ENCODE peak calls at places on chromosomes 2 and 18, in four cellular contexts. O, P, L and V are unnamed samples.
A peak's percentile ranks its signal among the peaks of the same experiment; 100 is the strongest.

GRCh38 chr2:162103443-162104009 is 29.5 kb upstream of the DPP4 start:
- DNase-seq in O (no peak), P (no peak), L (no peak), V (no peak)

GRCh38 chr2:230225486-230225885 is at the start of gene SP140:
- DNase-seq in O (no peak), P (peak; percentile 65), L (peak; percentile 75), V (no peak)

GRCh38 chr2:199503148-199503547 is 45.4 kb upstream of the SATB2 start:
- DNase-seq in O (no peak), P (no peak), L (no peak), V (no peak)

GRCh38 chr2:95372216-95372829 is 30.2 kb upstream of the FAHD2A start:
- DNase-seq in O (no peak), P (no peak), L (peak; percentile 12), V (no peak)

GRCh38 chr2:169107645-169108044 is 38.3 kb downstream of the DHRS9 start:
- DNase-seq in O (no peak), P (no peak), L (no peak), V (no peak)

GRCh38 chr2:224029876-224030275 is 9.2 kb downstream of the SERPINE2 start:
- DNase-seq in O (no peak), P (no peak), L (no peak), V (no peak)

GRCh38 chr2:103153580-103153979 is 391.7 kb downstream of the TMEM182 start:
- DNase-seq in O (peak; percentile 23), P (no peak), L (no peak), V (no peak)

GRCh38 chr2:182826051-182826450 is 40.4 kb downstream of the FRZB start:
- DNase-seq in O (no peak), P (no peak), L (no peak), V (no peak)

GRCh38 chr2:110101280-110101844 is 14.3 kb downstream of the MALL start:
- DNase-seq in O (peak; percentile 100), P (no peak), L (peak; percentile 94), V (peak; percentile 99)

GRCh38 chr18:28062446-28062845 is 114.5 kb downstream of the CDH2 start:
- DNase-seq in O (peak; percentile 27), P (no peak), L (no peak), V (no peak)

GRCh38 chr2:162233197-162233596 is 10.0 kb downstream of the FAP start:
- DNase-seq in O (peak; percentile 81), P (no peak), L (no peak), V (peak; percentile 47)

GRCh38 chr2:139378373-139378772 is 598.2 kb upstream of the NXPH2 start:
- DNase-seq in O (no peak), P (no peak), L (no peak), V (no peak)

GRCh38 chr2:142033393-142033792 is 97.4 kb downstream of the LRP1B start:
- DNase-seq in O (peak; percentile 83), P (no peak), L (no peak), V (peak; percentile 1)

GRCh38 chr2:219433666-219434467 is 776 bp upstream of the SPEG start:
- DNase-seq in O (peak; percentile 47), P (no peak), L (no peak), V (peak; percentile 45)

GRCh38 chr18:49500136-49500921 is 13.3 kb upstream of the C18orf32 start:
- DNase-seq in O (no peak), P (no peak), L (no peak), V (no peak)

GRCh38 chr2:125516496-125517109 is 1139.4 kb upstream of the GYPC start:
- DNase-seq in O (no peak), P (no peak), L (no peak), V (peak; percentile 7)

GRCh38 chr18:58669731-58670379 is 1.4 kb upstream of the MALT1 start:
- DNase-seq in O (peak; percentile 89), P (no peak), L (no peak), V (peak; percentile 20)

GRCh38 chr2:118386636-118387302 is 298.5 kb downstream of the INSIG2 start:
- DNase-seq in O (peak; percentile 68), P (no peak), L (no peak), V (peak; percentile 72)

GRCh38 chr2:146323564-146323963 is 1521.3 kb upstream of the ACVR2A start:
- DNase-seq in O (peak; percentile 61), P (no peak), L (no peak), V (no peak)

GRCh38 chr2:146321175-146321574 is 1523.7 kb upstream of the ACVR2A start:
- DNase-seq in O (peak; percentile 51), P (no peak), L (no peak), V (peak; percentile 82)

GRCh38 chr2:146312899-146313298 is 1531.9 kb upstream of the ACVR2A start:
- DNase-seq in O (peak; percentile 6), P (no peak), L (no peak), V (peak; percentile 21)

DNA sequence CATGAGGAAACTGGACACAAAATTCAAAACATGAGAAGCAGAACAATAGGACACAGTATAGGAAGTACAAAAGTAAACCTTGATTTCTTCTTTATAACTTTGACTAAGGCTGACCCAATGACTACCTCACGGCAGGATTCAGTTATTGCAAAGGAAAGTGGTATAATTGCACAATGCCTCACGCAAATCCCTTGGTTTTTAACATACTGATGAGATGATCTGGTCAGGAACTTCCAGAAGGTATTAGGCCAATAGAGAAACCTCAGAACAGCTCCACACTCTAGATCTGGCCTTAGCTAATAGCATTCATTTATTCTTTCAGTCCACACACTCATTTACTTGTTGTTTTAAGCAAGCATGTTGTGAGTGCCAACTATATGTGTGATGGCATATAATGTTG is 1526.9 kb upstream of the ACVR2A start:
- DNase-seq in O (peak; percentile 64), P (no peak), L (no peak), V (peak; percentile 74)
- H3K27ac ChIP-seq in O (no peak overlapping the region), P (no peak overlapping the region), L (no peak overlapping the region), V (peak overlapping the region; percentile 16)

GRCh38 chr2:46632349-46632748 is 153.0 kb downstream of the TMEM247 start:
- DNase-seq in O (no peak), P (no peak), L (no peak), V (no peak)
- H3K27ac ChIP-seq in O (no peak overlapping the region), P (no peak overlapping the region), L (no peak overlapping the region), V (no peak overlapping the region)

DNA sequence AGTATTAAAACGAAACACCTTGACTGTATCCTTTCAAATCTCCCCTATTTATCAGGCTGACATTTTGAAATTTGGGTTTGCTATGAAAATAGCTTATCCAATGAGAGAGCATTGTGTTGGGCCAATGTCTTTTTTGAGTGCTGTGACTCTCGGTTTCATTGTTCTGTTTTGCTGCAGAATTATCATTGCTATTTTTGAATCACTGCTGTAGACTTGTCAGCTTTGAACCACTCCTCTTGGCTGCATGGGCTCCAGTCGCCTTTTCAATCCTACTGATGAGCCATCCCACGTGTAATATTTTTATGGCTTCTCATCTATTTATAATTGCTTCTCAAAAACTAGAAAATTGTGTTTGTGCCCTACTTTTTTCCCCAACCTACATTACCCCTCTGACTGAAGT is 322.8 kb downstream of the LNPK start:
- DNase-seq in O (no peak), P (no peak), L (no peak), V (no peak)
- H3K27ac ChIP-seq in O (no peak overlapping the region), P (no peak overlapping the region), L (no peak overlapping the region), V (no peak overlapping the region)

GRCh38 chr2:109005686-109006204 is 16.7 kb upstream of the EDAR start:
- DNase-seq in O (peak; percentile 46), P (no peak), L (no peak), V (no peak)
- H3K27ac ChIP-seq in O (no peak overlapping the region), P (no peak overlapping the region), L (no peak overlapping the region), V (no peak overlapping the region)

DNA sequence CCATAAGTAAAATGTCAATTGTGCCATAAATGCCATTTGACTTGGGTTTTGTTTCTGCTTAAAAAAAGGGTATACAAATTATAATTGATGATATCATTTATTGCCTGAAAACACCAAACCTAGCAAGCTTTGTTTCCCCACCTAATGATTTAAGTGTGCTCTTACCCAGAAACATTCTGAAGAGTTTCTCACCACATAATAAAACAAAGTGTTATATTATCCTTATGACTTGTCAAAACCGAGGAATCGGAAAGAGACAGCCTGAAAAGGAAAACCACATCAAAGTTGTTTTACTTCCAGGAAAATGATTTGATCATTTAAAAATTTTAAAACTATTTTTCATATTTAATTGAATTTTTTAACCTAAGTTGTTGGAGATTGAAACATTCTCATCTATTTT is 170.5 kb upstream of the SLC39A10 start:
- DNase-seq in O (peak; percentile 47), P (no peak), L (no peak), V (no peak)
- H3K27ac ChIP-seq in O (no peak overlapping the region), P (no peak overlapping the region), L (no peak overlapping the region), V (peak overlapping the region; percentile 89)

DNA sequence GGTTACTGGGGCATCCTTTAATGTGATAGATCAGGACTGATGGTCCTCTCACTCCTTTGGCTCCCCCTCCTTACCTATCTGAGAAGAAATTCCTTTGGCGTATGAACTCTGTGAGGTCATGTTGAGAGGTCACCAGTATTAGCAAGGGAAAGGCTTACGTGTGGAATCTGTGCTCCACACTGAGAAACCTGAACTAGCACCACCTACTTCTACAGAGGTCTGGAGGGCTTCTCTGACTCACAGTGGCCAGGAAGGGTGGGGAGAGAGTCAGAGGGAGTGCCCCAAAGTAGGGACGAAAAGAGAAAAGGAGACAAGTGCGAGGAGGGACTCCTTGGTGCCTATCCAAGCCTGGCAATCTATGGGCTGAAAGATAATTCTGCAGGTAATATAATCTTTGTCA is 348.6 kb downstream of the TNS1 start:
- DNase-seq in O (no peak), P (no peak), L (no peak), V (no peak)
- H3K27ac ChIP-seq in O (no peak overlapping the region), P (no peak overlapping the region), L (no peak overlapping the region), V (no peak overlapping the region)

GRCh38 chr2:128233790-128234395 is 84.8 kb downstream of the HS6ST1 start:
- DNase-seq in O (no peak), P (no peak), L (no peak), V (no peak)

GRCh38 chr2:128236491-128237035 is 82.1 kb downstream of the HS6ST1 start:
- DNase-seq in O (peak; percentile 97), P (no peak), L (no peak), V (peak; percentile 85)

GRCh38 chr2:128235581-128235980 is 83.1 kb downstream of the HS6ST1 start:
- DNase-seq in O (no peak), P (no peak), L (no peak), V (no peak)

GRCh38 chr2:128232965-128233789 is 85.5 kb downstream of the HS6ST1 start:
- DNase-seq in O (peak; percentile 40), P (peak; percentile 69), L (peak; percentile 91), V (peak; percentile 45)

GRCh38 chr2:128234613-128235012 is 84.1 kb downstream of the HS6ST1 start:
- DNase-seq in O (no peak), P (no peak), L (no peak), V (no peak)
- H3K27ac ChIP-seq in O (no peak overlapping the region), P (no peak overlapping the region), L (no peak overlapping the region), V (no peak overlapping the region)

GRCh38 chr18:8893628-8894231 is 188.4 kb downstream of the MTCL1 start:
- DNase-seq in O (no peak), P (no peak), L (no peak), V (no peak)
- H3K27ac ChIP-seq in O (no peak overlapping the region), P (no peak overlapping the region), L (no peak overlapping the region), V (no peak overlapping the region)